ENCODE peak calls at places on chromosomes 12 and 14, in ten cellular contexts. K is heart left ventricle, F is uterus, M is esophagus muscularis mucosa, T is ovary, U is spleen, O is gastrocnemius medialis, H is HepG2, G is HCT116, V is H1. P is an unnamed sample. For H3K36me3, the result is how much of the 10 kb centered on the place peaks cover.

GRCh38 chr12:92511776-92512175 is 191.0 kb upstream of the PLEKHG7 start:
- DNase-seq in V (no peak), T (no peak), K (no peak), H (no peak), U (no peak), F (no peak), G (no peak), M (no peak), O (no peak), P (no peak)

GRCh38 chr14:85811340-85811739 is 281.4 kb downstream of the FLRT2 start:
- DNase-seq in G (no peak), T (no peak), M (no peak), O (no peak), H (no peak), F (no peak), K (no peak), V (no peak), U (no peak), P (no peak)

GRCh38 chr12:111428728-111429175 is 23.0 kb downstream of the SH2B3 start:
- DNase-seq in G (no peak), T (no peak), U (peak), H (no peak), O (no peak), V (no peak), K (peak), M (no peak), F (no peak), P (peak)

GRCh38 chr12:56104815-56105476 is 587 bp downstream of the PA2G4 start:
- DNase-seq in V (no peak), U (peak), O (no peak), H (no peak), T (peak), K (peak), F (no peak), G (no peak), M (no peak), P (peak)

GRCh38 chr12:15276088-15276698 is 46.1 kb upstream of the PTPRO start:
- DNase-seq in M (no peak), V (no peak), H (peak), K (no peak), T (peak), F (peak), G (peak), U (no peak), O (no peak), P (no peak)

GRCh38 chr12:10186299-10186698 is 7.5 kb downstream of the TMEM52B start:
- DNase-seq in H (no peak), V (no peak), M (peak), F (no peak), U (peak), K (no peak), G (no peak), T (no peak), O (no peak), P (no peak)

GRCh38 chr12:69688021-69688420 is 11.1 kb downstream of the BEST3 start:
- DNase-seq in M (no peak), O (no peak), U (no peak), F (no peak), H (peak), G (no peak), V (no peak), K (no peak), T (no peak), P (no peak)

GRCh38 chr12:91143241-91143640 is 31.9 kb upstream of the LUM start:
- DNase-seq in H (no peak), M (no peak), O (no peak), G (no peak), V (no peak), K (no peak), T (no peak), F (no peak), U (no peak), P (no peak)

GRCh38 chr14:75044322-75044721 is 6.9 kb downstream of the MLH3 start:
- DNase-seq in V (no peak), U (no peak), T (no peak), O (no peak), F (no peak), K (no peak), H (no peak), M (no peak), G (no peak), P (no peak)

DNA sequence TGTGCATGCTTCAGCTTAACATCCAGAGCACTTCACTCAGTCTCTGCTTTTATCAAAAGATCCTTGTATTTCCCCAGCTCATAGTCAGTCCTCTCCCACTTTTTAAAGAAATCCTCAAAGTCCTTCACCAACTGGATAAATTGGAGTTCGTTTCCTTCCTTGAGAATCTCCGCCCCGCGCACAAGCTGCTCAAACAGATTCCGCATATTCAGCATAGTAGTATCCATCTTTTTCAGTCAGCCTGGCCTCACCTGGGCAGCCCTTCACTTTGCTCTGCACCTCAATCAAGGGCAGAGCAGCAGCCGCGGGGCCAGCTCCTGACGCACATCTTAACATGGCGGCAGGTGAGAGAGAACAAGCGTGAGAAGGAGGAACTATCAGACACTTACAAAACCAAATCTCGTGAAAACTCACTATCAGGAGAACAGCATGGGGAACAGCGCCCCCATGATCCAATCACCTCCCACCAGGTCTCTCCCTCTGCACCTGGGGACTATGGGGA is 14.3 kb upstream of the DBX2 start:
- DNase-seq in H (no peak), M (no peak), K (no peak), T (no peak), G (no peak), F (no peak), V (no peak), U (no peak), O (no peak), P (no peak)
- TF ChIP-seq CTCF in H (no peak), M (no peak), K (no peak), T (no peak), G (no peak), F (no peak), V (no peak), U (no peak), O (no peak), P (no peak)

GRCh38 chr14:73720636-73721035 is 6.5 kb upstream of the PNMA1 start:
- DNase-seq in V (no peak), T (no peak), F (no peak), M (no peak), U (no peak), H (no peak), K (no peak), G (no peak), O (no peak), P (no peak)

GRCh38 chr14:73719791-73720190 is 5.6 kb upstream of the PNMA1 start:
- DNase-seq in V (no peak), U (no peak), M (no peak), H (no peak), F (no peak), G (no peak), O (no peak), K (no peak), T (no peak), P (no peak)

GRCh38 chr14:73718742-73719251 is 4.6 kb upstream of the PNMA1 start:
- DNase-seq in T (peak), V (no peak), U (peak), O (no peak), H (no peak), G (no peak), M (no peak), K (peak), F (peak), P (no peak)

GRCh38 chr14:73717998-73718741 is 4.0 kb upstream of the PNMA1 start:
- DNase-seq in K (peak), V (no peak), G (no peak), T (peak), O (no peak), U (peak), M (no peak), F (peak), H (no peak), P (peak)

DNA sequence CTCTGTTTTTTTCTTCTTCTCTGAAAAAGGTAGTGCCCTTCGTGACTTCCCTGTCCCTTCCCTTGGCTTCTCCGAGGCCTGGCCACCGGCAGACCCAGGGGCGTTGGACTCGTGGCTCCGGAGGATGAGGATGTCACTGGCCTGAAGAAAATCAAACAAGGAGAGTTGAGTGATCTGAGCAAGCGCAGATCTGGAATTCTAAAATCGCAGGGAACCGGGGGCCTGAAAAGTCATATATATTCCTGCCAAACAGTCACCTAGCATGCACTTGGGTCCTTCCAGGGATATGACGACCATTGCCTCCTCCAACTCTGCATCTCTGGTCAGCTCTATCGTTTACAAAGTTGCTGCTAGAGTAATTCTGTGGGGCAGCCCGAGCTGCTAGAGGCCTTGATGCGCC is 5.2 kb upstream of the PNMA1 start:
- DNase-seq in O (no peak), H (no peak), M (no peak), V (no peak), G (no peak), U (no peak), T (no peak), K (no peak), F (no peak), P (no peak)
- H3K36me3 ChIP-seq in O (half or more), H (under half), M (half or more), V (under half), G (under half), U (half or more), T (under half), K (half or more), F (under half), P (under half)

DNA sequence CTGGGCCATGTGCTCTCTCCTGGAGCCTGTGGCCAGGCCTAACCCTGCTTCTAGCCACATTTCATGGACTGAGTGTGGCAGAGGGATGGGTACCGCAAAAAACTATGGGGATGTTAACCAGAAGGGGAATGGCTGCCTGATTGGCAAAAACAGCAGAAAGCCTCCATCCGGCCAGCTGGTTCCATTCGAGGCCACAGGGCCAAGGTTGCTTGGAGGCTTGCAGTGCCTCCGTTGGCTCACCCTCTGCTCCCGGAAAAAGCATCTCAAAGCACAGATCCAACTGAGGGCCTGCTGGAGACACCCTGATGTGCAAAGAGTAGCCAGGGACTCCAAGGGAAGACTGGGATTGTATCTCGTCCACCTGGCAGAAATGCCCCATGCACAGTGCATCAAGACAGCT is 16.5 kb downstream of the TMEM120B start:
- DNase-seq in K (no peak), V (no peak), H (no peak), M (no peak), G (no peak), T (no peak), O (no peak), F (no peak), U (no peak), P (no peak)
- TF ChIP-seq POLR2A in K (no peak), V (no peak), H (no peak), M (no peak), G (no peak), T (no peak), O (no peak), F (no peak), U (no peak), P (no peak)

GRCh38 chr12:57240926-57241555 is 9.9 kb downstream of the STAC3 start:
- DNase-seq in O (no peak), H (no peak), G (no peak), F (no peak), T (no peak), M (no peak), K (no peak), U (peak), V (no peak), P (no peak)
- TF ChIP-seq CTCF in O (no peak), H (no peak), G (peak), F (no peak), T (no peak), M (no peak), K (no peak), U (no peak), V (no peak), P (no peak)

DNA sequence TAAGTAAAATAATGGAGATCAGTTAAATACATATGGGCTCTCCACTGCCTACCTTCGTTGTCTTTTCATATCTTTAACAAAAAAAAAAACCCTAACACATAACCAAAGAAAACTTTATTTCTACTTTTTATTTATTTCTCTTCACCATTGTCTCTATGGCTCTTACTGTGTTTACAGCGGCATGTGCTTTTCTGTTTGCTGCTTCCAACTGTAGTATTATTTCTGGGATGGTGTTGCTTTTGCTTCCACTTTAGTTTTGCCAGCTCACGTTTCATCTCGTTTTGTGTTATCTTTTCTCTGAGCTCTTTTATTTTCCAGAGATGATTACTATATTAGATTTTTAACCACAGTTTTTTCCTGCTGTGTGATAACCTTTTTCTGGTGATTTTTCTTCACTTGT is 46.1 kb downstream of the KTN1 start:
- DNase-seq in V (no peak), K (no peak), G (no peak), H (no peak), O (no peak), F (no peak), T (no peak), M (no peak), U (no peak), P (no peak)
- H3K36me3 ChIP-seq in V (under half), K (half or more), G (under half), H (under half), O (under half), F (under half), T (under half), M (under half), U (half or more), P (under half)

GRCh38 chr14:35338731-35339405 is 46.7 kb downstream of the PSMA6 start:
- DNase-seq in T (no peak), U (no peak), O (no peak), V (no peak), M (no peak), H (no peak), G (no peak), F (no peak), K (no peak), P (no peak)

GRCh38 chr14:35335388-35336092 is 43.4 kb downstream of the PSMA6 start:
- DNase-seq in T (peak), O (no peak), G (no peak), U (no peak), K (peak), M (no peak), H (peak), F (peak), V (no peak), P (peak)

GRCh38 chr14:35337557-35338255 is 45.5 kb downstream of the PSMA6 start:
- DNase-seq in G (no peak), O (no peak), T (no peak), U (no peak), H (no peak), M (no peak), K (no peak), V (no peak), F (no peak), P (peak)

GRCh38 chr14:35336171-35337073 is 44.2 kb downstream of the PSMA6 start:
- DNase-seq in F (peak), G (no peak), O (peak), V (no peak), K (peak), U (peak), M (peak), T (peak), H (peak), P (peak)

GRCh38 chr14:35337074-35337556 is 44.9 kb downstream of the PSMA6 start:
- DNase-seq in U (no peak), G (no peak), T (no peak), M (no peak), V (no peak), H (peak), F (no peak), O (no peak), K (no peak), P (no peak)
- TF ChIP-seq POLR2A in U (no peak), G (no peak), T (no peak), M (no peak), V (no peak), H (no peak), F (no peak), O (no peak), K (no peak), P (no peak)

P was measured in thyroid gland.